ENCODE peak calls at places on chromosomes 4 and X, in ten cellular contexts. One of them, this sample, is unnamed.

GRCh38 chr4:75099321-75099720 is 166.4 kb downstream of the PARM1 start:
- DNase-seq in EH: no peak
- DNase-seq in heart left ventricle: no peak
- DNase-seq in NCI-H1417: no peak
- DNase-seq in A549: no peak
- DNase-seq in hepatic stellate cell: no peak
- DNase-seq in activated CD4-positive, alpha-beta T cell treated with anti-CD3 and anti-CD28 coated beads, Interleukin-2, amount 50 U/mL, for 24 hours: no peak
- DNase-seq in T follicular helper cell: no peak
- DNase-seq in activated T-helper 1 cell treated with anti-CD3 and anti-CD28 coated beads, Interleukin-12 subunit alpha, Interleukin-12 subunit beta, Interleukin-2, Interleukin-4 antibody, amounts not matched to agents 30 ng/mL and 10 ng/mL and 1 ng/mL, durations not matched to agents 14 hours and 24 hours and 36 hours: no peak
- DNase-seq in pancreas: no peak
- DNase-seq in this sample: no peak

GRCh38 chrX:32408389-32408788 is 803.0 kb downstream of the DMD start:
- DNase-seq in heart left ventricle: no peak
- DNase-seq in A549: no peak
- DNase-seq in pancreas: no peak
- DNase-seq in NCI-H1417: no peak
- DNase-seq in EH: no peak
- DNase-seq in activated CD4-positive, alpha-beta T cell treated with anti-CD3 and anti-CD28 coated beads, Interleukin-2, amount 50 U/mL, for 24 hours: no peak
- DNase-seq in T follicular helper cell: no peak
- DNase-seq in activated T-helper 1 cell treated with anti-CD3 and anti-CD28 coated beads, Interleukin-12 subunit alpha, Interleukin-12 subunit beta, Interleukin-2, Interleukin-4 antibody, amounts not matched to agents 30 ng/mL and 10 ng/mL and 1 ng/mL, durations not matched to agents 14 hours and 24 hours and 36 hours: peak
- DNase-seq in hepatic stellate cell: no peak
- DNase-seq in this sample: no peak

GRCh38 chr4:130639871-130640270 is 1543.9 kb downstream of the C4orf33 start:
- DNase-seq in pancreas: no peak
- DNase-seq in activated T-helper 1 cell treated with anti-CD3 and anti-CD28 coated beads, Interleukin-12 subunit alpha, Interleukin-12 subunit beta, Interleukin-2, Interleukin-4 antibody, amounts not matched to agents 30 ng/mL and 10 ng/mL and 1 ng/mL, durations not matched to agents 14 hours and 24 hours and 36 hours: no peak
- DNase-seq in EH: no peak
- DNase-seq in NCI-H1417: no peak
- DNase-seq in activated CD4-positive, alpha-beta T cell treated with anti-CD3 and anti-CD28 coated beads, Interleukin-2, amount 50 U/mL, for 24 hours: no peak
- DNase-seq in hepatic stellate cell: no peak
- DNase-seq in heart left ventricle: no peak
- DNase-seq in T follicular helper cell: no peak
- DNase-seq in A549: no peak
- DNase-seq in this sample: no peak

GRCh38 chr4:118684873-118685811 is at the start of gene METTL14:
- DNase-seq in NCI-H1417: peak
- DNase-seq in activated CD4-positive, alpha-beta T cell treated with anti-CD3 and anti-CD28 coated beads, Interleukin-2, amount 50 U/mL, for 24 hours: peak
- DNase-seq in activated T-helper 1 cell treated with anti-CD3 and anti-CD28 coated beads, Interleukin-12 subunit alpha, Interleukin-12 subunit beta, Interleukin-2, Interleukin-4 antibody, amounts not matched to agents 30 ng/mL and 10 ng/mL and 1 ng/mL, durations not matched to agents 14 hours and 24 hours and 36 hours: peak
- DNase-seq in A549: peak
- DNase-seq in T follicular helper cell: peak
- DNase-seq in pancreas: peak
- DNase-seq in hepatic stellate cell: peak
- DNase-seq in heart left ventricle: peak
- DNase-seq in EH: peak
- DNase-seq in this sample: peak

GRCh38 chr4:109419679-109420078 is 13.9 kb upstream of the SEC24B start:
- DNase-seq in T follicular helper cell: no peak
- DNase-seq in pancreas: no peak
- DNase-seq in activated CD4-positive, alpha-beta T cell treated with anti-CD3 and anti-CD28 coated beads, Interleukin-2, amount 50 U/mL, for 24 hours: no peak
- DNase-seq in activated T-helper 1 cell treated with anti-CD3 and anti-CD28 coated beads, Interleukin-12 subunit alpha, Interleukin-12 subunit beta, Interleukin-2, Interleukin-4 antibody, amounts not matched to agents 30 ng/mL and 10 ng/mL and 1 ng/mL, durations not matched to agents 14 hours and 24 hours and 36 hours: no peak
- DNase-seq in heart left ventricle: no peak
- DNase-seq in A549: no peak
- DNase-seq in EH: no peak
- DNase-seq in hepatic stellate cell: no peak
- DNase-seq in NCI-H1417: no peak
- DNase-seq in this sample: no peak

GRCh38 chr4:140252742-140253555 is 99.0 kb upstream of the MAML3 start:
- DNase-seq in NCI-H1417: peak
- DNase-seq in heart left ventricle: peak
- DNase-seq in T follicular helper cell: peak
- DNase-seq in EH: peak
- DNase-seq in pancreas: peak
- DNase-seq in activated CD4-positive, alpha-beta T cell treated with anti-CD3 and anti-CD28 coated beads, Interleukin-2, amount 50 U/mL, for 24 hours: peak
- DNase-seq in hepatic stellate cell: peak
- DNase-seq in A549: peak
- DNase-seq in activated T-helper 1 cell treated with anti-CD3 and anti-CD28 coated beads, Interleukin-12 subunit alpha, Interleukin-12 subunit beta, Interleukin-2, Interleukin-4 antibody, amounts not matched to agents 30 ng/mL and 10 ng/mL and 1 ng/mL, durations not matched to agents 14 hours and 24 hours and 36 hours: peak
- DNase-seq in this sample: peak

GRCh38 chrX:107678957-107679740 is 50.8 kb downstream of the PRPS1 start:
- DNase-seq in hepatic stellate cell: peak
- DNase-seq in activated T-helper 1 cell treated with anti-CD3 and anti-CD28 coated beads, Interleukin-12 subunit alpha, Interleukin-12 subunit beta, Interleukin-2, Interleukin-4 antibody, amounts not matched to agents 30 ng/mL and 10 ng/mL and 1 ng/mL, durations not matched to agents 14 hours and 24 hours and 36 hours: peak
- DNase-seq in NCI-H1417: no peak
- DNase-seq in pancreas: no peak
- DNase-seq in A549: no peak
- DNase-seq in heart left ventricle: peak
- DNase-seq in activated CD4-positive, alpha-beta T cell treated with anti-CD3 and anti-CD28 coated beads, Interleukin-2, amount 50 U/mL, for 24 hours: no peak
- DNase-seq in T follicular helper cell: peak
- DNase-seq in EH: peak
- DNase-seq in this sample: peak

GRCh38 chrX:57528670-57529255 is 63.0 kb upstream of the ZXDB start:
- DNase-seq in NCI-H1417: no peak
- DNase-seq in T follicular helper cell: no peak
- DNase-seq in EH: peak
- DNase-seq in heart left ventricle: no peak
- DNase-seq in hepatic stellate cell: no peak
- DNase-seq in A549: no peak
- DNase-seq in activated CD4-positive, alpha-beta T cell treated with anti-CD3 and anti-CD28 coated beads, Interleukin-2, amount 50 U/mL, for 24 hours: no peak
- DNase-seq in activated T-helper 1 cell treated with anti-CD3 and anti-CD28 coated beads, Interleukin-12 subunit alpha, Interleukin-12 subunit beta, Interleukin-2, Interleukin-4 antibody, amounts not matched to agents 30 ng/mL and 10 ng/mL and 1 ng/mL, durations not matched to agents 14 hours and 24 hours and 36 hours: no peak
- DNase-seq in pancreas: no peak
- DNase-seq in this sample: no peak

GRCh38 chrX:29872831-29873230 is 342.5 kb upstream of the MAGEB2 start:
- DNase-seq in activated T-helper 1 cell treated with anti-CD3 and anti-CD28 coated beads, Interleukin-12 subunit alpha, Interleukin-12 subunit beta, Interleukin-2, Interleukin-4 antibody, amounts not matched to agents 30 ng/mL and 10 ng/mL and 1 ng/mL, durations not matched to agents 14 hours and 24 hours and 36 hours: no peak
- DNase-seq in heart left ventricle: no peak
- DNase-seq in hepatic stellate cell: no peak
- DNase-seq in activated CD4-positive, alpha-beta T cell treated with anti-CD3 and anti-CD28 coated beads, Interleukin-2, amount 50 U/mL, for 24 hours: no peak
- DNase-seq in T follicular helper cell: no peak
- DNase-seq in NCI-H1417: no peak
- DNase-seq in EH: no peak
- DNase-seq in A549: no peak
- DNase-seq in pancreas: no peak
- DNase-seq in this sample: no peak

GRCh38 chr4:2168469-2169319 is 73.2 kb downstream of the HAUS3 start:
- DNase-seq in activated CD4-positive, alpha-beta T cell treated with anti-CD3 and anti-CD28 coated beads, Interleukin-2, amount 50 U/mL, for 24 hours: no peak
- DNase-seq in pancreas: peak
- DNase-seq in T follicular helper cell: no peak
- DNase-seq in activated T-helper 1 cell treated with anti-CD3 and anti-CD28 coated beads, Interleukin-12 subunit alpha, Interleukin-12 subunit beta, Interleukin-2, Interleukin-4 antibody, amounts not matched to agents 30 ng/mL and 10 ng/mL and 1 ng/mL, durations not matched to agents 14 hours and 24 hours and 36 hours: no peak
- DNase-seq in heart left ventricle: no peak
- DNase-seq in EH: no peak
- DNase-seq in A549: no peak
- DNase-seq in hepatic stellate cell: no peak
- DNase-seq in NCI-H1417: no peak
- DNase-seq in this sample: no peak

GRCh38 chr4:101067383-101067782 is 279.9 kb downstream of the PPP3CA start:
- DNase-seq in pancreas: no peak
- DNase-seq in heart left ventricle: no peak
- DNase-seq in NCI-H1417: no peak
- DNase-seq in hepatic stellate cell: no peak
- DNase-seq in activated T-helper 1 cell treated with anti-CD3 and anti-CD28 coated beads, Interleukin-12 subunit alpha, Interleukin-12 subunit beta, Interleukin-2, Interleukin-4 antibody, amounts not matched to agents 30 ng/mL and 10 ng/mL and 1 ng/mL, durations not matched to agents 14 hours and 24 hours and 36 hours: no peak
- DNase-seq in A549: no peak
- DNase-seq in T follicular helper cell: no peak
- DNase-seq in EH: no peak
- DNase-seq in activated CD4-positive, alpha-beta T cell treated with anti-CD3 and anti-CD28 coated beads, Interleukin-2, amount 50 U/mL, for 24 hours: no peak
- DNase-seq in this sample: no peak

GRCh38 chr4:22493523-22493922 is 22.3 kb downstream of the ADGRA3 start:
- DNase-seq in pancreas: no peak
- DNase-seq in activated T-helper 1 cell treated with anti-CD3 and anti-CD28 coated beads, Interleukin-12 subunit alpha, Interleukin-12 subunit beta, Interleukin-2, Interleukin-4 antibody, amounts not matched to agents 30 ng/mL and 10 ng/mL and 1 ng/mL, durations not matched to agents 14 hours and 24 hours and 36 hours: no peak
- DNase-seq in hepatic stellate cell: no peak
- DNase-seq in EH: no peak
- DNase-seq in A549: no peak
- DNase-seq in activated CD4-positive, alpha-beta T cell treated with anti-CD3 and anti-CD28 coated beads, Interleukin-2, amount 50 U/mL, for 24 hours: no peak
- DNase-seq in heart left ventricle: no peak
- DNase-seq in NCI-H1417: no peak
- DNase-seq in T follicular helper cell: no peak
- DNase-seq in this sample: no peak

GRCh38 chr4:183637461-183637860 is 21.5 kb downstream of the RWDD4 start:
- DNase-seq in activated CD4-positive, alpha-beta T cell treated with anti-CD3 and anti-CD28 coated beads, Interleukin-2, amount 50 U/mL, for 24 hours: no peak
- DNase-seq in pancreas: no peak
- DNase-seq in EH: peak
- DNase-seq in T follicular helper cell: no peak
- DNase-seq in heart left ventricle: no peak
- DNase-seq in activated T-helper 1 cell treated with anti-CD3 and anti-CD28 coated beads, Interleukin-12 subunit alpha, Interleukin-12 subunit beta, Interleukin-2, Interleukin-4 antibody, amounts not matched to agents 30 ng/mL and 10 ng/mL and 1 ng/mL, durations not matched to agents 14 hours and 24 hours and 36 hours: no peak
- DNase-seq in A549: no peak
- DNase-seq in hepatic stellate cell: no peak
- DNase-seq in NCI-H1417: no peak
- DNase-seq in this sample: no peak

GRCh38 chrX:25112156-25112555 is 96.4 kb upstream of the ARX start:
- DNase-seq in activated CD4-positive, alpha-beta T cell treated with anti-CD3 and anti-CD28 coated beads, Interleukin-2, amount 50 U/mL, for 24 hours: no peak
- DNase-seq in A549: no peak
- DNase-seq in heart left ventricle: no peak
- DNase-seq in hepatic stellate cell: no peak
- DNase-seq in activated T-helper 1 cell treated with anti-CD3 and anti-CD28 coated beads, Interleukin-12 subunit alpha, Interleukin-12 subunit beta, Interleukin-2, Interleukin-4 antibody, amounts not matched to agents 30 ng/mL and 10 ng/mL and 1 ng/mL, durations not matched to agents 14 hours and 24 hours and 36 hours: no peak
- DNase-seq in pancreas: no peak
- DNase-seq in NCI-H1417: no peak
- DNase-seq in EH: no peak
- DNase-seq in T follicular helper cell: no peak
- DNase-seq in this sample: no peak

GRCh38 chrX:103687696-103688191 is 1.2 kb upstream of the MORF4L2 start:
- DNase-seq in heart left ventricle: peak
- DNase-seq in pancreas: peak
- DNase-seq in activated CD4-positive, alpha-beta T cell treated with anti-CD3 and anti-CD28 coated beads, Interleukin-2, amount 50 U/mL, for 24 hours: peak
- DNase-seq in A549: peak
- DNase-seq in activated T-helper 1 cell treated with anti-CD3 and anti-CD28 coated beads, Interleukin-12 subunit alpha, Interleukin-12 subunit beta, Interleukin-2, Interleukin-4 antibody, amounts not matched to agents 30 ng/mL and 10 ng/mL and 1 ng/mL, durations not matched to agents 14 hours and 24 hours and 36 hours: peak
- DNase-seq in NCI-H1417: peak
- DNase-seq in T follicular helper cell: peak
- DNase-seq in EH: peak
- DNase-seq in hepatic stellate cell: peak
- DNase-seq in this sample: peak

GRCh38 chr4:67776746-67777145 is 22.6 kb upstream of the GNRHR start:
- DNase-seq in hepatic stellate cell: no peak
- DNase-seq in activated CD4-positive, alpha-beta T cell treated with anti-CD3 and anti-CD28 coated beads, Interleukin-2, amount 50 U/mL, for 24 hours: no peak
- DNase-seq in pancreas: no peak
- DNase-seq in T follicular helper cell: no peak
- DNase-seq in EH: no peak
- DNase-seq in A549: no peak
- DNase-seq in NCI-H1417: peak
- DNase-seq in activated T-helper 1 cell treated with anti-CD3 and anti-CD28 coated beads, Interleukin-12 subunit alpha, Interleukin-12 subunit beta, Interleukin-2, Interleukin-4 antibody, amounts not matched to agents 30 ng/mL and 10 ng/mL and 1 ng/mL, durations not matched to agents 14 hours and 24 hours and 36 hours: no peak
- DNase-seq in heart left ventricle: no peak
- DNase-seq in this sample: no peak

GRCh38 chr4:4339504-4340085 is 47.3 kb upstream of the NSG1 start:
- DNase-seq in NCI-H1417: no peak
- DNase-seq in activated T-helper 1 cell treated with anti-CD3 and anti-CD28 coated beads, Interleukin-12 subunit alpha, Interleukin-12 subunit beta, Interleukin-2, Interleukin-4 antibody, amounts not matched to agents 30 ng/mL and 10 ng/mL and 1 ng/mL, durations not matched to agents 14 hours and 24 hours and 36 hours: no peak
- DNase-seq in A549: no peak
- DNase-seq in activated CD4-positive, alpha-beta T cell treated with anti-CD3 and anti-CD28 coated beads, Interleukin-2, amount 50 U/mL, for 24 hours: no peak
- DNase-seq in heart left ventricle: no peak
- DNase-seq in pancreas: no peak
- DNase-seq in T follicular helper cell: no peak
- DNase-seq in hepatic stellate cell: peak
- DNase-seq in EH: no peak
- DNase-seq in this sample: no peak

GRCh38 chr4:8591626-8592365 is 769 bp upstream of the CPZ start:
- DNase-seq in EH: no peak
- DNase-seq in A549: no peak
- DNase-seq in hepatic stellate cell: no peak
- DNase-seq in T follicular helper cell: no peak
- DNase-seq in activated T-helper 1 cell treated with anti-CD3 and anti-CD28 coated beads, Interleukin-12 subunit alpha, Interleukin-12 subunit beta, Interleukin-2, Interleukin-4 antibody, amounts not matched to agents 30 ng/mL and 10 ng/mL and 1 ng/mL, durations not matched to agents 14 hours and 24 hours and 36 hours: no peak
- DNase-seq in pancreas: peak
- DNase-seq in activated CD4-positive, alpha-beta T cell treated with anti-CD3 and anti-CD28 coated beads, Interleukin-2, amount 50 U/mL, for 24 hours: no peak
- DNase-seq in heart left ventricle: no peak
- DNase-seq in NCI-H1417: no peak
- DNase-seq in this sample: peak

GRCh38 chr4:29047341-29048041 is 1672.7 kb upstream of the PCDH7 start:
- DNase-seq in hepatic stellate cell: no peak
- DNase-seq in A549: no peak
- DNase-seq in activated T-helper 1 cell treated with anti-CD3 and anti-CD28 coated beads, Interleukin-12 subunit alpha, Interleukin-12 subunit beta, Interleukin-2, Interleukin-4 antibody, amounts not matched to agents 30 ng/mL and 10 ng/mL and 1 ng/mL, durations not matched to agents 14 hours and 24 hours and 36 hours: no peak
- DNase-seq in T follicular helper cell: no peak
- DNase-seq in activated CD4-positive, alpha-beta T cell treated with anti-CD3 and anti-CD28 coated beads, Interleukin-2, amount 50 U/mL, for 24 hours: no peak
- DNase-seq in NCI-H1417: no peak
- DNase-seq in heart left ventricle: peak
- DNase-seq in EH: no peak
- DNase-seq in pancreas: peak
- DNase-seq in this sample: no peak

GRCh38 chrX:109886122-109886761 is 116.7 kb upstream of the TMEM164 start:
- DNase-seq in heart left ventricle: no peak
- DNase-seq in A549: peak
- DNase-seq in activated T-helper 1 cell treated with anti-CD3 and anti-CD28 coated beads, Interleukin-12 subunit alpha, Interleukin-12 subunit beta, Interleukin-2, Interleukin-4 antibody, amounts not matched to agents 30 ng/mL and 10 ng/mL and 1 ng/mL, durations not matched to agents 14 hours and 24 hours and 36 hours: no peak
- DNase-seq in T follicular helper cell: peak
- DNase-seq in EH: peak
- DNase-seq in activated CD4-positive, alpha-beta T cell treated with anti-CD3 and anti-CD28 coated beads, Interleukin-2, amount 50 U/mL, for 24 hours: no peak
- DNase-seq in NCI-H1417: peak
- DNase-seq in hepatic stellate cell: peak
- DNase-seq in pancreas: peak
- DNase-seq in this sample: no peak

GRCh38 chr4:118326585-118326984 is 26.2 kb downstream of the PRSS12 start:
- DNase-seq in activated T-helper 1 cell treated with anti-CD3 and anti-CD28 coated beads, Interleukin-12 subunit alpha, Interleukin-12 subunit beta, Interleukin-2, Interleukin-4 antibody, amounts not matched to agents 30 ng/mL and 10 ng/mL and 1 ng/mL, durations not matched to agents 14 hours and 24 hours and 36 hours: no peak
- DNase-seq in activated CD4-positive, alpha-beta T cell treated with anti-CD3 and anti-CD28 coated beads, Interleukin-2, amount 50 U/mL, for 24 hours: no peak
- DNase-seq in NCI-H1417: no peak
- DNase-seq in T follicular helper cell: no peak
- DNase-seq in hepatic stellate cell: no peak
- DNase-seq in EH: no peak
- DNase-seq in A549: no peak
- DNase-seq in heart left ventricle: no peak
- DNase-seq in pancreas: no peak
- DNase-seq in this sample: no peak

GRCh38 chr4:11338990-11339782 is 89.5 kb downstream of the HS3ST1 start:
- DNase-seq in activated T-helper 1 cell treated with anti-CD3 and anti-CD28 coated beads, Interleukin-12 subunit alpha, Interleukin-12 subunit beta, Interleukin-2, Interleukin-4 antibody, amounts not matched to agents 30 ng/mL and 10 ng/mL and 1 ng/mL, durations not matched to agents 14 hours and 24 hours and 36 hours: no peak
- DNase-seq in EH: no peak
- DNase-seq in pancreas: no peak
- DNase-seq in heart left ventricle: no peak
- DNase-seq in T follicular helper cell: no peak
- DNase-seq in hepatic stellate cell: no peak
- DNase-seq in NCI-H1417: peak
- DNase-seq in A549: no peak
- DNase-seq in activated CD4-positive, alpha-beta T cell treated with anti-CD3 and anti-CD28 coated beads, Interleukin-2, amount 50 U/mL, for 24 hours: no peak
- DNase-seq in this sample: no peak

GRCh38 chr4:189177130-189177529 is 763.5 kb upstream of the FRG1 start:
- DNase-seq in T follicular helper cell: no peak
- DNase-seq in hepatic stellate cell: no peak
- DNase-seq in heart left ventricle: no peak
- DNase-seq in activated T-helper 1 cell treated with anti-CD3 and anti-CD28 coated beads, Interleukin-12 subunit alpha, Interleukin-12 subunit beta, Interleukin-2, Interleukin-4 antibody, amounts not matched to agents 30 ng/mL and 10 ng/mL and 1 ng/mL, durations not matched to agents 14 hours and 24 hours and 36 hours: no peak
- DNase-seq in A549: no peak
- DNase-seq in NCI-H1417: no peak
- DNase-seq in pancreas: no peak
- DNase-seq in EH: no peak
- DNase-seq in activated CD4-positive, alpha-beta T cell treated with anti-CD3 and anti-CD28 coated beads, Interleukin-2, amount 50 U/mL, for 24 hours: no peak
- DNase-seq in this sample: no peak

GRCh38 chr4:28675582-28675981 is 1814.9 kb downstream of the STIM2 start:
- DNase-seq in pancreas: no peak
- DNase-seq in hepatic stellate cell: peak
- DNase-seq in heart left ventricle: no peak
- DNase-seq in EH: peak
- DNase-seq in activated T-helper 1 cell treated with anti-CD3 and anti-CD28 coated beads, Interleukin-12 subunit alpha, Interleukin-12 subunit beta, Interleukin-2, Interleukin-4 antibody, amounts not matched to agents 30 ng/mL and 10 ng/mL and 1 ng/mL, durations not matched to agents 14 hours and 24 hours and 36 hours: no peak
- DNase-seq in NCI-H1417: no peak
- DNase-seq in A549: no peak
- DNase-seq in activated CD4-positive, alpha-beta T cell treated with anti-CD3 and anti-CD28 coated beads, Interleukin-2, amount 50 U/mL, for 24 hours: no peak
- DNase-seq in T follicular helper cell: no peak
- DNase-seq in this sample: no peak

This sample was measured in left lung.